ENCODE peak calls at places on chromosomes 2 and 18, in ten cellular contexts. W, Z, L, M, O, I, H, U, X and B are unnamed samples.

GRCh38 chr2:173037245-173038106 is 38.2 kb upstream of the MAP3K20 start:
- DNase-seq in W (no peak), Z (no peak), L (peak; percentile 42), M (no peak), O (no peak), I (no peak), H (peak; percentile 34), U (no peak), X (no peak), B (no peak)

GRCh38 chr2:171882095-171882769 is 11.8 kb downstream of the SLC25A12 start:
- DNase-seq in W (no peak), Z (no peak), L (no peak), M (no peak), O (no peak), I (no peak), H (no peak), U (no peak), X (no peak), B (no peak)

GRCh38 chr18:323253-323622 is 55.4 kb upstream of the THOC1 start:
- DNase-seq in W (peak; percentile 80), Z (no peak), L (no peak), M (no peak), O (no peak), I (no peak), H (no peak), U (no peak), X (no peak), B (peak; percentile 29)

GRCh38 chr2:24926602-24927252 is 6.7 kb upstream of the ADCY3 start:
- DNase-seq in W (peak; percentile 26), Z (no peak), L (peak; percentile 41), M (no peak), O (no peak), I (no peak), H (no peak), U (peak; percentile 72), X (no peak), B (peak; percentile 22)

GRCh38 chr2:21763501-21763900 is 639.7 kb downstream of the TDRD15 start:
- DNase-seq in W (no peak), Z (no peak), L (no peak), M (no peak), O (no peak), I (no peak), H (no peak), U (no peak), X (no peak), B (no peak)

GRCh38 chr2:113977660-113978523 is 88.0 kb downstream of the ACTR3 start:
- DNase-seq in W (peak; percentile 80), Z (no peak), L (no peak), M (peak; percentile 88), O (no peak), I (no peak), H (peak; percentile 59), U (no peak), X (no peak), B (no peak)

GRCh38 chr18:27942706-27943105 is 234.2 kb downstream of the CDH2 start:
- DNase-seq in W (peak; percentile 77), Z (no peak), L (no peak), M (no peak), O (no peak), I (no peak), H (no peak), U (no peak), X (no peak), B (peak; percentile 48)

GRCh38 chr18:77147418-77147852 is 14.9 kb upstream of the MBP start:
- DNase-seq in W (peak; percentile 65), Z (no peak), L (no peak), M (no peak), O (no peak), I (no peak), H (no peak), U (no peak), X (no peak), B (peak; percentile 55)